ENCODE peak calls at places on chromosomes 13 and 19, in seven cellular contexts. K is fibroblast of lung; S is heart right ventricle; A is brain microvascular endothelial cell; G is body of pancreas; P is CD8-positive, alpha-beta T cell; L is suprapubic skin. J is an unnamed sample.

GRCh38 chr19:30096596-30097370 is 154.7 kb downstream of the URI1 start:
- DNase-seq in P (no peak), G (no peak), S (no peak), L (no peak), K (no peak), A (no peak), J (no peak)

GRCh38 chr19:3849092-3849491 is 19.7 kb downstream of the ZFR2 start:
- DNase-seq in G (no peak), P (peak), A (no peak), K (no peak), L (no peak), S (peak), J (no peak)

GRCh38 chr19:50542825-50543428 is 25.3 kb downstream of the LRRC4B start:
- DNase-seq in A (no peak), L (no peak), P (no peak), K (no peak), S (no peak), G (no peak), J (no peak)

GRCh38 chr13:90232291-90232690 is 1115.2 kb upstream of the MIR17HG start:
- DNase-seq in G (no peak), S (no peak), K (peak), L (no peak), A (no peak), P (no peak), J (no peak)

GRCh38 chr13:99855516-99855915 is 116.1 kb downstream of the ZIC5 start:
- DNase-seq in P (no peak), L (no peak), S (no peak), G (no peak), A (no peak), K (no peak), J (no peak)

GRCh38 chr19:1893791-1894190 is 8.5 kb upstream of the ABHD17A start:
- DNase-seq in P (no peak), G (no peak), L (no peak), S (no peak), K (no peak), A (no peak), J (no peak)

GRCh38 chr13:40026174-40026585 is 370.7 kb downstream of the COG6 start:
- DNase-seq in K (peak), A (peak), G (no peak), S (no peak), L (no peak), P (no peak), J (no peak)

GRCh38 chr19:39284032-39284431 is 12.2 kb upstream of the IFNL1 start:
- DNase-seq in G (no peak), A (no peak), K (no peak), P (no peak), S (no peak), L (no peak), J (no peak)

GRCh38 chr19:16217671-16218464 is 20.2 kb downstream of the AP1M1 start:
- DNase-seq in L (no peak), A (no peak), G (no peak), K (no peak), P (no peak), S (no peak), J (no peak)

GRCh38 chr13:87680298-87680697 is 9.1 kb downstream of the SLITRK5 start:
- DNase-seq in K (no peak), A (no peak), G (peak), S (no peak), L (no peak), P (no peak), J (no peak)

GRCh38 chr19:33332248-33332647 is 29.9 kb upstream of the CEBPA start:
- DNase-seq in G (peak), S (no peak), A (no peak), P (no peak), L (no peak), K (no peak), J (no peak)

GRCh38 chr13:95403349-95404140 is 102.3 kb upstream of the ABCC4 start:
- DNase-seq in S (peak), L (no peak), A (no peak), G (no peak), P (no peak), K (peak), J (peak)

GRCh38 chr19:794989-795658 is 2.1 kb upstream of the PTBP1 start:
- DNase-seq in L (no peak), P (no peak), G (no peak), S (no peak), A (no peak), K (no peak), J (no peak)

GRCh38 chr19:19492026-19492610 is 23.2 kb downstream of the TSSK6 start:
- DNase-seq in G (no peak), A (no peak), K (no peak), L (peak), S (no peak), P (no peak), J (no peak)

GRCh38 chr13:102688306-102688973 is 6.4 kb downstream of the METTL21C start:
- DNase-seq in P (no peak), L (no peak), G (no peak), S (no peak), A (no peak), K (no peak), J (no peak)

GRCh38 chr19:49894879-49895565 is 1.7 kb downstream of the IL4I1 start:
- DNase-seq in A (no peak), K (no peak), P (no peak), S (no peak), L (no peak), G (no peak), J (no peak)

GRCh38 chr13:59269476-59269875 is 894.3 kb downstream of the DIAPH3 start:
- DNase-seq in L (no peak), G (no peak), S (no peak), P (no peak), A (peak), K (peak), J (peak)

GRCh38 chr19:36225219-36225892 is 10.4 kb downstream of the ZNF146 start:
- DNase-seq in K (peak), L (no peak), P (no peak), A (no peak), S (no peak), G (no peak), J (peak)

GRCh38 chr13:76854894-76855293 is 31.3 kb downstream of the KCTD12 start:
- DNase-seq in G (no peak), A (no peak), L (no peak), K (peak), S (no peak), P (no peak), J (peak)

GRCh38 chr19:42353341-42354015 is 28.0 kb downstream of the MEGF8 start:
- DNase-seq in K (no peak), G (no peak), S (no peak), A (no peak), P (no peak), L (no peak), J (no peak)

GRCh38 chr19:246551-246950 is 44.7 kb downstream of the PLPP2 start:
- DNase-seq in A (no peak), G (no peak), K (no peak), P (peak), S (no peak), L (no peak), J (no peak)

GRCh38 chr13:20045946-20046548 is 87.5 kb downstream of the ZMYM2 start:
- DNase-seq in A (no peak), P (no peak), L (no peak), G (no peak), K (no peak), S (no peak), J (no peak)

GRCh38 chr19:4568884-4569283 is 9.4 kb upstream of the SEMA6B start:
- DNase-seq in G (no peak), S (no peak), K (no peak), P (no peak), A (no peak), L (no peak), J (no peak)

GRCh38 chr13:78978381-78978998 is 319.5 kb upstream of the OBI1 start:
- DNase-seq in K (peak), L (no peak), P (no peak), G (peak), A (peak), S (peak), J (peak)

GRCh38 chr13:111594606-111595005 is 274.2 kb downstream of the TEX29 start:
- DNase-seq in G (no peak), P (no peak), A (no peak), K (no peak), S (no peak), L (no peak), J (no peak)

GRCh38 chr13:101202590-101202989 is 213.7 kb downstream of the NALCN start:
- DNase-seq in L (no peak), G (no peak), P (no peak), A (no peak), K (no peak), S (no peak), J (no peak)

GRCh38 chr19:8333771-8334457 is 9.1 kb downstream of the KANK3 start:
- DNase-seq in L (no peak), K (no peak), G (no peak), A (no peak), P (no peak), S (no peak), J (no peak)

GRCh38 chr13:48232420-48233096 is 448 bp upstream of the ITM2B start:
- DNase-seq in P (no peak), A (no peak), S (peak), G (no peak), K (no peak), L (peak), J (no peak)

GRCh38 chr19:55643003-55643732 is at the start of gene ZNF581:
- DNase-seq in P (peak), G (peak), L (peak), K (peak), S (peak), A (peak), J (peak)

GRCh38 chr13:110773480-110773879 is 60.0 kb downstream of the ING1 start:
- DNase-seq in P (no peak), K (no peak), S (no peak), A (no peak), G (no peak), L (no peak), J (no peak)

GRCh38 chr13:69168436-69168835 is 939.2 kb upstream of the ATXN8OS start:
- DNase-seq in L (no peak), S (no peak), G (no peak), A (no peak), K (no peak), P (no peak), J (no peak)

GRCh38 chr19:2721570-2722540 is 683 bp upstream of the DIRAS1 start:
- DNase-seq in K (no peak), L (no peak), G (no peak), S (no peak), P (no peak), A (no peak), J (no peak)

GRCh38 chr19:55581145-55581827 is 638 bp upstream of the ZNF579 start:
- DNase-seq in L (no peak), G (no peak), P (no peak), A (no peak), S (no peak), K (no peak), J (peak)

GRCh38 chr13:65964672-65965071 is 1265.5 kb downstream of the PCDH9 start:
- DNase-seq in A (peak), P (no peak), S (no peak), G (no peak), K (no peak), L (no peak), J (no peak)

GRCh38 chr13:68234278-68234677 is 1004.1 kb upstream of the PCDH9 start:
- DNase-seq in P (no peak), A (peak), L (no peak), G (no peak), S (no peak), K (peak), J (peak)

GRCh38 chr13:113437408-113438010 is 15.8 kb downstream of the ADPRHL1 start:
- DNase-seq in P (no peak), G (peak), K (no peak), S (no peak), A (no peak), L (no peak), J (peak)

GRCh38 chr19:29610574-29611271 is 4.6 kb downstream of the POP4 start:
- DNase-seq in P (peak), L (peak), G (peak), K (peak), A (peak), S (peak), J (peak)

GRCh38 chr13:29021311-29021710 is 201.2 kb downstream of the MTUS2 start:
- DNase-seq in S (no peak), A (no peak), G (no peak), P (no peak), L (no peak), K (no peak), J (no peak)
- H3K27ac ChIP-seq in S (no peak), A (no peak), G (no peak), P (no peak), L (no peak), K (no peak), J (no peak)

GRCh38 chr13:27679396-27679795 is 57.7 kb downstream of the POLR1D start:
- DNase-seq in G (no peak), S (no peak), L (no peak), K (no peak), P (no peak), A (no peak), J (peak)
- H3K27ac ChIP-seq in G (no peak), S (no peak), L (no peak), K (no peak), P (no peak), A (no peak), J (no peak)

DNA sequence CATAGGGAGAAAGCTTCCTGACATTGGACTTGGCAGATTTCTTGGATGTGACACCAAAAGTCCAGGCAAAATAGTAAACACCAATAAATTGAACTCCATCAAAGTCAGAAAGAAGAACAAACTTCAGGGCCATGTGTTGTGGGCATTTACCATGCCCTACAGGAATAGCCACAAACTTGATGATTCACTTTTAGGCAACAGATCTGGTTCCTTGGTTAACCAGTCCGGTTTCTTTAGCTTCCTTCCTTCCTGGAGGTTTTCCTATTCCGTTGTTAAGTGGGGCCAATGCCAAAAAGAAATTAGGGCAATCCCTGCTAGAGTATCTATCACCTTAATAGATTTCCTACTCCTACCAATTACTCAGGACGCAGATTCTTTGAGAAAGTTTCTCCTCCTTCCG is 25.2 kb downstream of the IGFL1 start:
- DNase-seq in S (no peak), A (no peak), L (no peak), G (no peak), K (no peak), P (no peak), J (no peak)
- H3K27ac ChIP-seq in S (no peak), A (no peak), L (no peak), G (no peak), K (no peak), P (no peak), J (no peak)

GRCh38 chr13:45194081-45194939 is 6.5 kb downstream of the KCTD4 start:
- DNase-seq in L (no peak), P (no peak), G (peak), S (peak), K (peak), A (peak), J (no peak)

GRCh38 chr13:45198041-45198440 is 2.8 kb downstream of the KCTD4 start:
- DNase-seq in L (no peak), P (no peak), S (no peak), G (no peak), K (peak), A (no peak), J (no peak)

GRCh38 chr13:45195421-45195820 is 5.4 kb downstream of the KCTD4 start:
- DNase-seq in G (no peak), S (no peak), A (no peak), K (no peak), P (no peak), L (no peak), J (peak)

GRCh38 chr13:45196622-45197021 is 4.2 kb downstream of the KCTD4 start:
- DNase-seq in S (no peak), L (no peak), A (peak), K (peak), G (no peak), P (no peak), J (peak)

GRCh38 chr13:45196091-45196490 is 4.8 kb downstream of the KCTD4 start:
- DNase-seq in A (no peak), L (no peak), S (no peak), K (peak), P (no peak), G (no peak), J (no peak)
- H3K27ac ChIP-seq in A (peak), L (no peak), S (peak), K (no peak), P (no peak), G (peak), J (peak)

J was measured in mesenchymal stem cell.